ENCODE peak calls at places on chromosome 7, in four cellular contexts. One of them, this sample, is unnamed.

GRCh38 chr7:44307301-44307900 is 18.0 kb downstream of the CAMK2B start:
- DNase-seq in prostate gland: no peak
- DNase-seq in uterus: no peak
- DNase-seq in ovary: no peak
- DNase-seq in this sample: peak

GRCh38 chr7:142857625-142858024 is 2.7 kb downstream of the EPHB6 start:
- DNase-seq in prostate gland: no peak
- DNase-seq in uterus: no peak
- DNase-seq in ovary: no peak
- DNase-seq in this sample: no peak

GRCh38 chr7:22351878-22352277 is 5.1 kb downstream of the RAPGEF5 start:
- DNase-seq in prostate gland: no peak
- DNase-seq in uterus: no peak
- DNase-seq in ovary: no peak
- DNase-seq in this sample: no peak

GRCh38 chr7:87154569-87154968 is 2.3 kb downstream of the DMTF1 start:
- DNase-seq in prostate gland: no peak
- DNase-seq in uterus: no peak
- DNase-seq in ovary: no peak
- DNase-seq in this sample: no peak

GRCh38 chr7:34430456-34430855 is 227.6 kb upstream of the NPSR1 start:
- DNase-seq in prostate gland: peak
- DNase-seq in uterus: no peak
- DNase-seq in ovary: no peak
- DNase-seq in this sample: no peak

GRCh38 chr7:64799-65430 is 127.5 kb upstream of the FAM20C start:
- DNase-seq in prostate gland: no peak
- DNase-seq in uterus: no peak
- DNase-seq in ovary: no peak
- DNase-seq in this sample: peak

GRCh38 chr7:153188630-153189029 is 429.1 kb downstream of the ACTR3B start:
- DNase-seq in prostate gland: no peak
- DNase-seq in uterus: no peak
- DNase-seq in ovary: no peak
- DNase-seq in this sample: peak

GRCh38 chr7:145036592-145037386 is 200.9 kb upstream of the TPK1 start:
- DNase-seq in prostate gland: peak
- DNase-seq in uterus: no peak
- DNase-seq in ovary: no peak
- DNase-seq in this sample: no peak

GRCh38 chr7:45687721-45688120 is 113.6 kb downstream of the ADCY1 start:
- DNase-seq in prostate gland: no peak
- DNase-seq in uterus: no peak
- DNase-seq in ovary: no peak
- DNase-seq in this sample: no peak

GRCh38 chr7:1033546-1034145 is 10.7 kb upstream of the GPR146 start:
- DNase-seq in prostate gland: no peak
- DNase-seq in uterus: no peak
- DNase-seq in ovary: no peak
- DNase-seq in this sample: no peak

GRCh38 chr7:37853468-37853867 is 5.1 kb downstream of the NME8 start:
- DNase-seq in prostate gland: no peak
- DNase-seq in uterus: no peak
- DNase-seq in ovary: no peak
- DNase-seq in this sample: peak

GRCh38 chr7:7898155-7898554 is 70.4 kb upstream of the GLCCI1 start:
- DNase-seq in prostate gland: no peak
- DNase-seq in uterus: no peak
- DNase-seq in ovary: no peak
- DNase-seq in this sample: no peak

GRCh38 chr7:117478796-117479479 is 887 bp upstream of the CFTR start:
- DNase-seq in prostate gland: no peak
- DNase-seq in uterus: no peak
- DNase-seq in ovary: no peak
- DNase-seq in this sample: no peak

GRCh38 chr7:98202367-98203195 is 8.7 kb upstream of the BHLHA15 start:
- DNase-seq in prostate gland: no peak
- DNase-seq in uterus: no peak
- DNase-seq in ovary: no peak
- DNase-seq in this sample: no peak

GRCh38 chr7:6257602-6258001 is 14.8 kb downstream of the CYTH3 start:
- DNase-seq in prostate gland: no peak
- DNase-seq in uterus: no peak
- DNase-seq in ovary: no peak
- DNase-seq in this sample: no peak

DNA sequence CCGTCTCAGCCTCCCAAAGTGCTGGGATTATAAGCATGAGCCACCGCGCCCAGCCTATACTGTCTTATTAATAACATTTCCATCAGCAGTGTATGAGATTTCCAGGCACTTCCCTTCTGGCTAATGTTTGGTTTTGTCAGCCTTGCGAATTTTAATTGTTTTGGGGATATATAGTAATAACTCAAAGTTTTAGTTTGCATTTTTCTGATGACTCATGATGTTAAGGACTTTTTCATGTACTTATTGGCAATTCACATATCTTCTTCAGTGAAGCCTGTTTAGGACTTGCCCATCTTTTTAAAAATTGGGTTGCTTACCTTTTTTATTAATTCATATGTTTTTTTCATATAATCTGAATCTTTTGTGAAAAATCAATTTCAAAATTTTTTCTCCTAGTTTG is 76.1 kb downstream of the TMEM270 start:
- DNase-seq in prostate gland: no peak
- DNase-seq in uterus: no peak
- DNase-seq in ovary: no peak
- DNase-seq in this sample: no peak
- TF ChIP-seq POLR2A in prostate gland: no peak
- TF ChIP-seq POLR2A in uterus: no peak
- TF ChIP-seq POLR2A in ovary: no peak
- TF ChIP-seq POLR2A in this sample: no peak

GRCh38 chr7:24756989-24757798 is at the start of gene GSDME:
- DNase-seq in prostate gland: peak
- DNase-seq in uterus: peak
- DNase-seq in ovary: peak
- DNase-seq in this sample: peak
- TF ChIP-seq POLR2A in prostate gland: no peak
- TF ChIP-seq POLR2A in uterus: peak
- TF ChIP-seq POLR2A in ovary: peak
- TF ChIP-seq POLR2A in this sample: no peak

DNA sequence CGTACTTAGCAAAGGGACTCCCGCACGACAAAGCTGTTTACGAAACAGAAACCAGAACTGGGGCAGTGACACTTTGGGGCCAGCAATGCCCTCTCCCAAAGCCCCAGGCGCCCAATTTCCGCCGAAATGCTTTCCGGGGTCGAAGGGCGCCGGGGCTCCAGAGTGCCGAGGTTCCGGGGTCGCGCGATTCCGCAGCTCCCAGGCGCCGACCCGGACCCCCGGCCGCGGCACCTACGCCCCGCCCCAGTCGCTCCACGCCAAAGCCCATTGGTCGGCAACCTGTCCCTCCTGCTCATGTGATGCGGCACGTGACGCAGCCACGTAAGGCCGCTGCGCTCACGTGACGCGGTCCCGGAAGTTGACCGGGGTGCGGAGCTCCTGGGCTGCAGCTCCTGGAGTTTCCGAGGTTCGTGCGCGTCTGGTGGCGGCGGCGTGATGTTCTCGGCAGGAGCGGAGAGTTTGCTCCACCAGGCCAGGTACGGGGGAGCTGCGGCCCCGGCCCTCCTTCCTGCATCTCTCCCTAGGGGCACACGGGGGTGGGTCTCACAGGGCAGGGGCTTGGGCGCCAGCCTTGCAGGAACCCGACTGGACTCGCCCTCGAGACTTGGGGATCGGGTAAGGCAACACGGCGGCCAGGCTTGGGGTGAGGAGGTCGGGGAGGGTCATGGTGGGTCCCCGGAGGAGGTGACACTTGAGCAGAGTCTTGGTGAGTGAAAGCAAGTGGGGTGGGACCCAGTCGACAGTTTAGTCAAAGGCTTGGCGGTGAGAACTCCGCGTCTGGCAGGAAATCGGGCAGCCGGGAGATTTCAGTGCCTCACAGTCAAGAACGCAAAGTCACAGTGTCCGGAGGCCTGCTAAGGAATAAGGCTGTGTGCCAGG is at the start of gene AP5Z1:
- DNase-seq in prostate gland: peak
- DNase-seq in uterus: peak
- DNase-seq in ovary: peak
- DNase-seq in this sample: peak
- TF ChIP-seq POLR2A in prostate gland: peak
- TF ChIP-seq POLR2A in uterus: peak
- TF ChIP-seq POLR2A in ovary: peak
- TF ChIP-seq POLR2A in this sample: peak

DNA sequence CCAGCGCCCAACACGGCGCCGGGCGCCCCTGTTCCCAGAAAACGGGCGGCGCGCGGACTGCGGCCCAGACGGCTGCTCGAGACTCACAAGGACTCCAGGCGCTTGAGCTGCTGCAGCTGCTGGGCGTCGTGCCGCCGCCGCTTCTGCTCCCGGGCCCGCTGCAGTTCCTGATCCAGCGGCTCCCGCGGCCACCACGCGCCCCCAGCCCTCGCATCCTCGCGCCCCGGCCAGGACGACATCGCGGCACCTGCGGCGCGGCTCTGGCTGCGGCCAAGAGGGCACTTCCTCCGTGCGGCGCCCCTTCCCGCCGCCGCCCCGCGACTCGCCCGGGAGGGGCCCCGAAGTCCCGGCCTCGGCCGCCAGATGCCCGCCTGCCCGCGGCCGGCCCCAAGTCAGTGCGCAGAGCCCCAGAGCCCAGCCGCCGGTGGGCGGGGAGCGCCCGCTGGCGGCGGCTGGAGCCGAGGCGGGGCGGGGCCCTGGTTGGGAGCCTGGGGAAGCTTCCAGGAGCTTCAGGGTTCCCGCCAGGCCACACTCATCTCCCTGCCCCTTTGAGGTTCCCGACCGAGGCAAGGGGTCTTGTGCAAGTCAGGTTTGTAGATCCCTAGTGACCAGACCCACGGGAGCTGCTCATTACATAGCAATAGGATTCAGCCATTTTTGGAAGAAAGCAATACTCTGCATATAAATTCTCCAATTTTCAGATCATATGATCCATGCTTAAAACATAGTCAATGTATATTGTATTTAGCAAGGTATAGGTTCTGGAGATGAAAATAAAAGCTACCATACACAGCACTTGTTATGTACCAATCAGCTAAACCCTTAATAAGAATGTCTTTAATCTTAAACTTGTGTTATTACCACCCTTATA is 14.2 kb upstream of the FKBP9 start:
- DNase-seq in prostate gland: peak
- DNase-seq in uterus: peak
- DNase-seq in ovary: peak
- DNase-seq in this sample: peak
- TF ChIP-seq POLR2A in prostate gland: peak
- TF ChIP-seq POLR2A in uterus: peak
- TF ChIP-seq POLR2A in ovary: peak
- TF ChIP-seq POLR2A in this sample: peak

GRCh38 chr7:76358053-76358477 is 726 bp downstream of the YWHAG start:
- DNase-seq in prostate gland: peak
- DNase-seq in uterus: peak
- DNase-seq in ovary: peak
- DNase-seq in this sample: peak

GRCh38 chr7:76356823-76357222 is 2.0 kb downstream of the YWHAG start:
- DNase-seq in prostate gland: no peak
- DNase-seq in uterus: no peak
- DNase-seq in ovary: no peak
- DNase-seq in this sample: no peak

GRCh38 chr7:76357379-76358052 is 1.3 kb downstream of the YWHAG start:
- DNase-seq in prostate gland: no peak
- DNase-seq in uterus: no peak
- DNase-seq in ovary: no peak
- DNase-seq in this sample: no peak

GRCh38 chr7:76359111-76359986 is 558 bp upstream of the YWHAG start:
- DNase-seq in prostate gland: peak
- DNase-seq in uterus: peak
- DNase-seq in ovary: peak
- DNase-seq in this sample: peak

DNA sequence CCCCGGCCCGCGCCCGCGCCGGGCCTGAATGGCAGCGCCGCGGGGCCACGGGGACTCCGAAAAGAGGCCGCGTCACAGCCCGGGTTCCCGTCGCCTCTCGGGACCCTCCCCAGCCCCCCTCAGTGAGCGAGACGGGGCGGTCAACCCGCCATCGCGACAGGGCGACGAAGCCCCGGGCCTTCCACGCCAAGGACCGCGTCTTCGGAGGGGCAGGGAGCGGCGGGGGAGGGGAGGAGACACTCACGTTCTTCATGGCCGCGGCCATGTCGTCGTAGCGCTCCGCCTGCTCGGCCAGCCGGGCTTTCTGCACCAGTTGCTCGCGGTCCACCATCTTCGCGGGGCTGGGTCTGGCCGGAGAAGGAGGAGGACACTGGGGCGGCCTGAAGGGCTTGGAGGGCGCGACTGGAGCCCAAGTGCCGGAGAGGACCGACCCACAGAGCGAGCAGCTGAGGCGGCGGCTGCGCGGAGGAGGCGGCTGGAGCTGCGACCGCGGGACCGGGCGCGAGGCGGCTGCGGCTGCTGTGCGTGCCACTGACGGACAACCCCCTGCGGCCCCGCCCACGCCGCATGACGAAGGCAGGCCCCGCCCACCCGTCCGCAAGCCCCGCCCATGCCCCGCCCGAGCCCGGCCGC is at the start of gene YWHAG:
- DNase-seq in prostate gland: peak
- DNase-seq in uterus: no peak
- DNase-seq in ovary: peak
- DNase-seq in this sample: peak
- TF ChIP-seq POLR2A in prostate gland: peak
- TF ChIP-seq POLR2A in uterus: peak
- TF ChIP-seq POLR2A in ovary: peak
- TF ChIP-seq POLR2A in this sample: peak

GRCh38 chr7:96484845-96485244 is 162.9 kb upstream of the SLC25A13 start:
- DNase-seq in prostate gland: no peak
- DNase-seq in uterus: no peak
- DNase-seq in ovary: no peak
- DNase-seq in this sample: no peak

GRCh38 chr7:96481831-96482230 is 159.9 kb upstream of the SLC25A13 start:
- DNase-seq in prostate gland: no peak
- DNase-seq in uterus: no peak
- DNase-seq in ovary: no peak
- DNase-seq in this sample: no peak

GRCh38 chr7:96479015-96479645 is 157.2 kb upstream of the SLC25A13 start:
- DNase-seq in prostate gland: no peak
- DNase-seq in uterus: no peak
- DNase-seq in ovary: no peak
- DNase-seq in this sample: no peak

GRCh38 chr7:96486681-96487080 is 164.8 kb upstream of the SLC25A13 start:
- DNase-seq in prostate gland: peak
- DNase-seq in uterus: no peak
- DNase-seq in ovary: no peak
- DNase-seq in this sample: no peak

DNA sequence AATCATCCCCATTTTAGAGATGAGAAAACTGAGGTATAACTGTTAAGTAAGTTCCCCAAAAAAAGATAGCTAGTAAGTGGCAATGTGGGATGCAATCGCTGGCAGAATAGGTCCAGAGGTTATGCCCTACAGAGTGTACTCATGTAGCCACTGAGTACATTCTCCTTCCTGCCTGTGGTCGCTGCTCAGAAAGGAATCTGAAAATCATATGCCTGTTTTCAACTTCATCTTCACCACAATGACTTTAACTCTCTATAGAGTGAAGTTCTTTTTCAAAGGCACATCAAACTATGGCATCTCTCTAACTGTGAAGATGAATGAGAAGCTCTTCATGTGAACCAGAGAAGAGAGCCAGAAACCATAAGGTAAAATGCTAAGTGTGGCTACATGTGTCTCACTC is 162.2 kb upstream of the SLC25A13 start:
- DNase-seq in prostate gland: no peak
- DNase-seq in uterus: no peak
- DNase-seq in ovary: no peak
- DNase-seq in this sample: no peak
- TF ChIP-seq POLR2A in prostate gland: no peak
- TF ChIP-seq POLR2A in uterus: no peak
- TF ChIP-seq POLR2A in ovary: no peak
- TF ChIP-seq POLR2A in this sample: no peak

This sample was measured in thyroid gland.